ENCODE peak calls at places on chromosomes 2 and 18, in nine cellular contexts. B is H4; Y is cardiac septum; N is GDM1; L is stimulated activated CD4-positive, alpha-beta T cell treated with anti-CD3 and anti-CD28 coated beads, TNF-alpha, amount 100 ng/mL, for 4 hours; Q is NCI-H1694 treated with DMSO at 0.1 percent for 48 hours; V is EL; A is NCI-H446 treated with DMSO at 0.1 percent for 48 hours; U is effector CD4-positive, alpha-beta T cell. D is an unnamed sample.

GRCh38 chr2:229714080-229714735 is at the start of gene DNER:
- DNase-seq in B (peak; percentile 19), L (peak; percentile 3), V (peak; percentile 28), Y (no peak), U (no peak), A (no peak), N (no peak), Q (no peak), D (no peak)

GRCh38 chr2:20381457-20381856 is 30.8 kb upstream of the PUM2 start:
- DNase-seq in V (peak; percentile 33), Q (peak; percentile 75), B (no peak), L (no peak), Y (no peak), A (peak; percentile 90), U (no peak), N (no peak), D (no peak)

GRCh38 chr2:217070043-217070430 is 210.2 kb upstream of the TNP1 start:
- DNase-seq in Q (no peak), U (no peak), V (no peak), L (no peak), Y (no peak), A (no peak), N (no peak), B (no peak), D (peak; percentile 35)

GRCh38 chr18:37403788-37404187 is 161.8 kb downstream of the CELF4 start:
- DNase-seq in B (no peak), U (no peak), V (no peak), Q (no peak), A (no peak), N (no peak), Y (no peak), L (no peak), D (no peak)

GRCh38 chr2:113686537-113686936 is 59.5 kb downstream of the RABL2A start:
- DNase-seq in A (no peak), L (no peak), N (no peak), Q (no peak), B (no peak), V (no peak), U (no peak), Y (no peak), D (no peak)

GRCh38 chr2:134432438-134432883 is 178.6 kb downstream of the MGAT5 start:
- DNase-seq in N (no peak), Y (no peak), A (no peak), U (no peak), V (no peak), Q (no peak), L (no peak), B (no peak), D (no peak)

GRCh38 chr18:40365526-40365925 is 1589.5 kb upstream of the PIK3C3 start:
- DNase-seq in L (no peak), N (no peak), U (no peak), A (no peak), Q (no peak), V (no peak), Y (no peak), B (no peak), D (no peak)

GRCh38 chr18:27378396-27379094 is 193.4 kb upstream of the CHST9 start:
- DNase-seq in Y (no peak), B (peak; percentile 90), N (no peak), Q (no peak), A (no peak), V (no peak), U (no peak), L (no peak), D (no peak)

GRCh38 chr2:20573611-20574422 is 77.1 kb downstream of the HS1BP3 start:
- DNase-seq in Y (no peak), V (no peak), B (no peak), N (no peak), U (no peak), Q (peak; percentile 80), L (no peak), A (peak; percentile 65), D (no peak)

GRCh38 chr18:46098616-46098933 is 479 bp upstream of the ATP5F1A start:
- DNase-seq in U (no peak), N (no peak), B (no peak), V (no peak), Q (no peak), L (no peak), Y (no peak), A (no peak), D (no peak)

GRCh38 chr2:45177870-45178269 is 168.6 kb upstream of the SIX2 start:
- DNase-seq in N (no peak), L (no peak), Q (no peak), V (peak; percentile 97), A (no peak), B (peak; percentile 96), U (no peak), Y (no peak), D (no peak)

GRCh38 chr18:57806201-57806890 is 3.2 kb upstream of the ATP8B1 start:
- DNase-seq in Y (no peak), L (no peak), Q (no peak), N (no peak), B (no peak), A (no peak), U (no peak), V (no peak), D (no peak)

GRCh38 chr2:102708847-102709559 is 52.8 kb upstream of the TMEM182 start:
- DNase-seq in V (peak; percentile 31), Y (no peak), B (peak; percentile 16), A (no peak), L (no peak), N (no peak), U (no peak), Q (no peak), D (no peak)

GRCh38 chr2:233421091-233421816 is 67.0 kb downstream of the DGKD start:
- DNase-seq in A (no peak), V (no peak), N (no peak), B (no peak), Q (no peak), U (no peak), L (no peak), Y (no peak), D (no peak)

GRCh38 chr2:41695714-41696113 is 352.1 kb upstream of the PKDCC start:
- DNase-seq in B (no peak), V (no peak), U (no peak), N (no peak), Y (no peak), L (no peak), A (no peak), Q (no peak), D (no peak)

GRCh38 chr2:25714740-25715139 is 41.4 kb upstream of the DTNB start:
- DNase-seq in N (no peak), Y (no peak), U (no peak), A (peak; percentile 2), V (peak; percentile 25), B (no peak), L (no peak), Q (no peak), D (no peak)

GRCh38 chr2:86649119-86649947 is 25.7 kb upstream of the RNF103 start:
- DNase-seq in B (no peak), N (no peak), A (peak; percentile 37), U (no peak), Q (no peak), Y (no peak), V (no peak), L (no peak), D (no peak)

GRCh38 chr18:31450409-31450808 is 2.9 kb downstream of the DSG3 start:
- DNase-seq in Q (no peak), V (no peak), Y (no peak), A (no peak), B (no peak), N (no peak), U (no peak), L (no peak), D (no peak)

GRCh38 chr2:179031731-179032408 is 18.1 kb downstream of the CCDC141 start:
- DNase-seq in A (no peak), V (peak; percentile 74), B (no peak), Y (no peak), U (no peak), Q (no peak), N (no peak), L (no peak), D (no peak)

GRCh38 chr2:214856116-214856515 is 46.6 kb upstream of the BARD1 start:
- DNase-seq in V (peak; percentile 44), B (no peak), L (no peak), N (no peak), U (no peak), Y (no peak), Q (no peak), A (no peak), D (no peak)

GRCh38 chr2:96267159-96267971 is 1.3 kb downstream of the CIAO1 start:
- DNase-seq in N (peak; percentile 31), A (no peak), L (peak; percentile 10), Y (no peak), B (peak; percentile 36), Q (no peak), V (peak; percentile 39), U (peak; percentile 23), D (no peak)

GRCh38 chr2:113822087-113822805 is 65.8 kb upstream of the SLC35F5 start:
- DNase-seq in A (no peak), Q (no peak), Y (no peak), U (no peak), B (no peak), L (no peak), N (no peak), V (peak; percentile 35), D (no peak)

GRCh38 chr18:73728657-73729056 is 419.0 kb downstream of the FBXO15 start:
- DNase-seq in L (no peak), Y (no peak), B (no peak), U (no peak), A (no peak), N (no peak), Q (no peak), V (no peak), D (no peak)

GRCh38 chr18:21071071-21071470 is 40.5 kb downstream of the ROCK1 start:
- DNase-seq in U (no peak), B (no peak), V (no peak), N (no peak), Y (no peak), Q (no peak), L (no peak), A (no peak), D (no peak)

GRCh38 chr2:23286031-23286764 is 98.8 kb upstream of the KLHL29 start:
- DNase-seq in B (no peak), L (no peak), Q (no peak), A (no peak), V (no peak), Y (no peak), N (no peak), U (no peak), D (no peak)

GRCh38 chr2:70140978-70141753 is 49.7 kb downstream of the C2orf42 start:
- DNase-seq in L (peak; percentile 35), A (no peak), B (no peak), U (peak; percentile 41), N (no peak), V (peak; percentile 45), Y (peak; percentile 79), Q (peak; percentile 54), D (peak; percentile 84)

GRCh38 chr2:218017211-218018053 is 14.6 kb upstream of the TNS1 start:
- DNase-seq in A (no peak), N (no peak), Y (peak; percentile 72), V (no peak), L (no peak), U (no peak), Q (no peak), B (no peak), D (no peak)

GRCh38 chr2:197804758-197805597 is 585 bp downstream of the PLCL1 start:
- DNase-seq in L (no peak), V (peak; percentile 14), U (peak; percentile 24), B (no peak), A (no peak), N (no peak), Q (no peak), Y (peak; percentile 80), D (no peak)

GRCh38 chr2:176662771-176663170 is 393.5 kb downstream of the MTX2 start:
- DNase-seq in Y (no peak), L (no peak), B (no peak), Q (no peak), U (no peak), N (no peak), V (no peak), A (no peak), D (no peak)

GRCh38 chr2:202158796-202159195 is 79.6 kb downstream of the SUMO1 start:
- DNase-seq in U (no peak), Q (peak; percentile 53), L (no peak), A (peak; percentile 14), N (no peak), V (no peak), Y (no peak), B (no peak), D (no peak)

GRCh38 chr2:203928849-203929248 is 7.7 kb upstream of the ICOS start:
- DNase-seq in V (no peak), U (no peak), L (no peak), A (peak; percentile 7), Q (peak; percentile 47), B (no peak), N (no peak), Y (no peak), D (no peak)